ENCODE peak calls at places on chromosome 10, in six cellular contexts. J is GM13977, X is left ventricle myocardium inferior, W is thoracic aorta, B is fibroblast of the aortic adventitia, K is A549. U is an unnamed sample.
A peak's percentile ranks its signal among the peaks of the same experiment; 100 is the strongest.

GRCh38 chr10:131810805-131811137 is 90.0 kb upstream of the PPP2R2D start:
- DNase-seq in X (no peak), J (no peak), B (no peak), W (no peak), K (no peak), U (no peak)

GRCh38 chr10:182441-183201 is 47.4 kb downstream of the ZMYND11 start:
- DNase-seq in B (no peak), X (no peak), W (no peak), K (no peak), J (peak; percentile 34), U (no peak)

GRCh38 chr10:20674870-20675385 is 222.2 kb downstream of the NEBL start:
- DNase-seq in B (no peak), W (no peak), K (no peak), J (no peak), X (no peak), U (no peak)

GRCh38 chr10:124058346-124059003 is 34.9 kb downstream of the CHST15 start:
- DNase-seq in X (no peak), J (no peak), K (no peak), B (no peak), W (no peak), U (no peak)

GRCh38 chr10:124829447-124830115 is 28.0 kb downstream of the ABRAXAS2 start:
- DNase-seq in W (no peak), K (no peak), J (no peak), X (no peak), B (no peak), U (no peak)

GRCh38 chr10:47458466-47459154 is 25.3 kb downstream of the ANXA8 start:
- DNase-seq in X (no peak), B (peak; percentile 83), W (no peak), K (no peak), J (no peak), U (no peak)

GRCh38 chr10:945778-946177 is 14.3 kb upstream of the LARP4B start:
- DNase-seq in W (no peak), K (no peak), J (no peak), X (no peak), B (no peak), U (no peak)

GRCh38 chr10:47042199-47042473 is 130.9 kb downstream of the PTPN20 start:
- DNase-seq in W (no peak), K (no peak), B (no peak), X (no peak), J (no peak), U (no peak)

GRCh38 chr10:85043207-85043606 is 714.8 kb downstream of the CCSER2 start:
- DNase-seq in X (no peak), B (no peak), K (no peak), J (no peak), W (no peak), U (no peak)

GRCh38 chr10:60954045-60954444 is 10.1 kb upstream of the RHOBTB1 start:
- DNase-seq in X (no peak), J (no peak), W (no peak), K (no peak), B (no peak), U (no peak)

GRCh38 chr10:3926675-3927525 is 141.9 kb upstream of the KLF6 start:
- DNase-seq in K (no peak), W (no peak), B (peak; percentile 90), X (no peak), J (no peak), U (no peak)

GRCh38 chr10:121159670-121160069 is 308.5 kb downstream of the WDR11 start:
- DNase-seq in B (no peak), J (no peak), X (no peak), W (no peak), K (no peak), U (no peak)

GRCh38 chr10:91410638-91411367 is 659 bp downstream of the HECTD2 start:
- DNase-seq in W (no peak), J (peak; percentile 36), X (no peak), K (peak; percentile 53), B (peak; percentile 37), U (no peak)

GRCh38 chr10:127195571-127196226 is 692 bp downstream of the INSYN2A start:
- DNase-seq in J (no peak), X (no peak), W (no peak), K (no peak), B (no peak), U (no peak)

GRCh38 chr10:72688208-72688651 is 3.7 kb upstream of the MCU start:
- DNase-seq in J (no peak), K (peak; percentile 91), B (peak; percentile 83), X (no peak), W (no peak), U (no peak)

GRCh38 chr10:70711911-70712310 is 39.6 kb downstream of the ADAMTS14 start:
- DNase-seq in X (no peak), J (no peak), W (no peak), K (no peak), B (no peak), U (no peak)

GRCh38 chr10:92574545-92575377 is 868 bp upstream of the IDE start:
- DNase-seq in W (peak; percentile 30), X (no peak), B (peak; percentile 65), K (peak; percentile 87), J (peak; percentile 63), U (no peak)

GRCh38 chr10:13163859-13164258 is 2.5 kb downstream of the MCM10 start:
- DNase-seq in B (no peak), X (no peak), J (no peak), K (no peak), W (no peak), U (no peak)

GRCh38 chr10:91540714-91541113 is 92.2 kb downstream of the PPP1R3C start:
- DNase-seq in X (no peak), J (no peak), W (no peak), B (no peak), K (no peak), U (no peak)

GRCh38 chr10:119006451-119007210 is 22.9 kb upstream of the NANOS1 start:
- DNase-seq in K (peak; percentile 89), B (peak; percentile 99), X (no peak), J (no peak), W (peak; percentile 68), U (no peak)

GRCh38 chr10:101612086-101612485 is 24.0 kb downstream of the DPCD start:
- DNase-seq in B (no peak), K (no peak), W (no peak), X (no peak), J (no peak), U (no peak)

GRCh38 chr10:121296378-121296777 is 301.9 kb downstream of the FGFR2 start:
- DNase-seq in B (no peak), X (no peak), W (no peak), K (no peak), J (no peak), U (no peak)

U was measured in T-cell.